ENCODE peak calls at places on chromosome 17, in six cellular contexts. N is IMR-90, Y is A549, W is GM12878, T is K562, P is HepG2. C is an unnamed sample.

GRCh38 chr17:67615736-67616135 is 102.0 kb upstream of the NOL11 start:
- DNase-seq in N (no peak), P (no peak), T (no peak), Y (no peak), W (no peak), C (no peak)

GRCh38 chr17:77948690-77949114 is 9.8 kb upstream of the TNRC6C start:
- DNase-seq in W (no peak), T (no peak), P (peak), Y (peak), N (peak), C (peak)

GRCh38 chr17:38510424-38511125 is 82.3 kb downstream of the ARHGAP23 start:
- DNase-seq in W (no peak), P (peak), T (peak), Y (no peak), N (no peak), C (peak)

GRCh38 chr17:43983196-43983514 is 21.3 kb upstream of the NAGS start:
- DNase-seq in W (no peak), N (no peak), P (no peak), Y (no peak), T (no peak), C (no peak)

GRCh38 chr17:82938486-82939212 is 98.8 kb upstream of the ZNF750 start:
- DNase-seq in W (no peak), Y (no peak), P (no peak), T (no peak), N (no peak), C (no peak)

GRCh38 chr17:71632328-71632727 is 488.5 kb upstream of the SOX9 start:
- DNase-seq in T (no peak), P (no peak), Y (no peak), N (peak), W (no peak), C (no peak)

GRCh38 chr17:62966426-62967110 is 533 bp downstream of the TANC2 start:
- DNase-seq in P (no peak), Y (peak), W (no peak), N (peak), T (peak), C (peak)

GRCh38 chr17:63838586-63839184 is 3.8 kb downstream of the SMARCD2 start:
- DNase-seq in P (no peak), T (no peak), W (no peak), Y (no peak), N (peak), C (no peak)

GRCh38 chr17:27456681-27457404 is 595 bp downstream of the KSR1 start:
- DNase-seq in N (no peak), W (no peak), Y (no peak), P (no peak), T (no peak), C (no peak)

GRCh38 chr17:16923904-16924700 is 47.8 kb downstream of the TNFRSF13B start:
- DNase-seq in W (no peak), T (no peak), N (no peak), P (no peak), Y (no peak), C (no peak)

GRCh38 chr17:62703269-62703775 is 75.9 kb downstream of the MRC2 start:
- DNase-seq in T (no peak), P (no peak), Y (peak), N (peak), W (no peak), C (no peak)

GRCh38 chr17:9022553-9023388 is 1.5 kb downstream of the NTN1 start:
- DNase-seq in P (no peak), W (no peak), T (no peak), Y (no peak), N (no peak), C (no peak)

GRCh38 chr17:45730192-45730591 is 53.9 kb upstream of the CRHR1 start:
- DNase-seq in N (no peak), Y (no peak), T (no peak), P (no peak), W (no peak), C (no peak)

GRCh38 chr17:37410357-37410756 is 3.7 kb downstream of the TADA2A start:
- DNase-seq in N (peak), P (no peak), Y (no peak), W (no peak), T (no peak), C (no peak)

GRCh38 chr17:51611585-51611984 is 351.2 kb downstream of the UTP18 start:
- DNase-seq in W (no peak), P (no peak), N (no peak), T (no peak), Y (no peak), C (no peak)

GRCh38 chr17:60573139-60573975 is 26.6 kb upstream of the PPM1D start:
- DNase-seq in P (peak), W (no peak), Y (no peak), N (peak), T (no peak), C (no peak)

GRCh38 chr17:42288078-42288984 is at the start of gene STAT5A:
- DNase-seq in Y (peak), N (peak), W (no peak), P (peak), T (peak), C (no peak)

GRCh38 chr17:59311051-59311468 is 20.4 kb upstream of the YPEL2 start:
- DNase-seq in W (peak), P (peak), Y (peak), N (peak), T (peak), C (peak)

GRCh38 chr17:67260051-67260987 is 15.3 kb upstream of the HELZ start:
- DNase-seq in W (no peak), T (no peak), Y (no peak), P (peak), N (peak), C (no peak)

GRCh38 chr17:1645207-1646171 is at the start of gene SCARF1:
- DNase-seq in P (no peak), Y (no peak), N (no peak), W (no peak), T (no peak), C (no peak)

GRCh38 chr17:78680436-78680835 is 101.6 kb downstream of the CYTH1 start:
- DNase-seq in N (no peak), Y (no peak), T (no peak), P (no peak), W (no peak), C (no peak)

GRCh38 chr17:35700157-35700556 is 31.3 kb upstream of the RASL10B start:
- DNase-seq in P (no peak), T (no peak), N (peak), W (no peak), Y (no peak), C (no peak)

GRCh38 chr17:43858201-43858600 is 11.2 kb downstream of the CD300LG start:
- DNase-seq in Y (no peak), T (no peak), N (no peak), P (no peak), W (no peak), C (no peak)

GRCh38 chr17:19306160-19307111 is 56.1 kb downstream of the B9D1 start:
- DNase-seq in T (no peak), N (no peak), W (peak), P (peak), Y (no peak), C (no peak)

GRCh38 chr17:5042152-5043022 is 7.2 kb upstream of the SLC52A1 start:
- DNase-seq in P (no peak), T (peak), Y (no peak), W (no peak), N (no peak), C (no peak)

GRCh38 chr17:45256114-45256966 is 5.6 kb downstream of the SPATA32 start:
- DNase-seq in N (no peak), W (no peak), P (no peak), Y (no peak), T (peak), C (no peak)

GRCh38 chr17:74439691-74440567 is 8.0 kb downstream of the GPRC5C start:
- DNase-seq in Y (no peak), T (no peak), N (no peak), W (no peak), P (no peak), C (no peak)

GRCh38 chr17:13592427-13592826 is 9.3 kb downstream of the HS3ST3A1 start:
- DNase-seq in P (no peak), Y (no peak), W (no peak), N (peak), T (no peak), C (no peak)

GRCh38 chr17:15894258-15894657 is 50.7 kb upstream of the ADORA2B start:
- DNase-seq in Y (no peak), P (no peak), W (no peak), T (no peak), N (no peak), C (no peak)

GRCh38 chr17:44558349-44559287 is 1.3 kb downstream of the FZD2 start:
- DNase-seq in W (no peak), Y (no peak), P (no peak), N (peak), T (no peak), C (no peak)

GRCh38 chr17:82936768-82937171 is 96.9 kb upstream of the ZNF750 start:
- DNase-seq in Y (no peak), W (no peak), T (no peak), N (no peak), P (no peak), C (no peak)

GRCh38 chr17:42155614-42156045 is 841 bp upstream of the RAB5C start:
- DNase-seq in T (no peak), Y (no peak), N (no peak), P (no peak), W (no peak), C (no peak)

GRCh38 chr17:61205931-61206330 is 193.7 kb upstream of the TBX2 start:
- DNase-seq in Y (no peak), T (no peak), W (no peak), P (no peak), N (peak), C (no peak)

GRCh38 chr17:41717408-41718286 is 5.5 kb downstream of the GAST start:
- DNase-seq in P (no peak), W (no peak), N (peak), Y (no peak), T (no peak), C (no peak)

GRCh38 chr17:34133350-34133749 is 121.7 kb upstream of the CCL2 start:
- DNase-seq in N (no peak), T (no peak), W (no peak), P (no peak), Y (no peak), C (no peak)

GRCh38 chr17:16378631-16379282 is 2.1 kb upstream of the UBB start:
- DNase-seq in P (no peak), W (no peak), Y (peak), N (no peak), T (peak), C (no peak)

GRCh38 chr17:61407211-61407911 is 7.7 kb downstream of the TBX2 start:
- DNase-seq in W (no peak), N (peak), P (no peak), Y (no peak), T (no peak), C (no peak)

GRCh38 chr17:81859906-81860755 is at the start of gene P4HB:
- DNase-seq in N (no peak), P (no peak), W (no peak), Y (no peak), T (no peak), C (peak)
- TF ChIP-seq BHLHE40 in N (no peak), P (no peak), W (no peak), Y (no peak), T (no peak), C (no peak)

GRCh38 chr17:80429356-80430275 is 14.6 kb downstream of the ENDOV start:
- DNase-seq in P (no peak), Y (no peak), T (no peak), N (no peak), W (no peak), C (no peak)

GRCh38 chr17:80428796-80429195 is 13.8 kb downstream of the ENDOV start:
- DNase-seq in N (no peak), W (no peak), Y (no peak), P (no peak), T (no peak), C (no peak)

GRCh38 chr17:80427366-80428282 is 12.7 kb downstream of the ENDOV start:
- DNase-seq in T (no peak), P (no peak), W (no peak), N (no peak), Y (no peak), C (no peak)

GRCh38 chr17:80426671-80427326 is 11.8 kb downstream of the ENDOV start:
- DNase-seq in T (peak), P (peak), N (peak), Y (peak), W (peak), C (peak)

GRCh38 chr17:80428363-80428762 is 13.4 kb downstream of the ENDOV start:
- DNase-seq in P (no peak), T (no peak), Y (no peak), N (no peak), W (no peak), C (no peak)
- TF ChIP-seq BHLHE40 in P (no peak), T (no peak), Y (no peak), N (no peak), W (no peak), C (no peak)

GRCh38 chr17:76382305-76382802 is 2.1 kb upstream of the SPHK1 start:
- DNase-seq in N (peak), P (peak), Y (no peak), W (no peak), T (no peak), C (no peak)
- TF ChIP-seq BHLHE40 in N (no peak), P (peak), Y (no peak), W (no peak), T (no peak), C (no peak)

DNA sequence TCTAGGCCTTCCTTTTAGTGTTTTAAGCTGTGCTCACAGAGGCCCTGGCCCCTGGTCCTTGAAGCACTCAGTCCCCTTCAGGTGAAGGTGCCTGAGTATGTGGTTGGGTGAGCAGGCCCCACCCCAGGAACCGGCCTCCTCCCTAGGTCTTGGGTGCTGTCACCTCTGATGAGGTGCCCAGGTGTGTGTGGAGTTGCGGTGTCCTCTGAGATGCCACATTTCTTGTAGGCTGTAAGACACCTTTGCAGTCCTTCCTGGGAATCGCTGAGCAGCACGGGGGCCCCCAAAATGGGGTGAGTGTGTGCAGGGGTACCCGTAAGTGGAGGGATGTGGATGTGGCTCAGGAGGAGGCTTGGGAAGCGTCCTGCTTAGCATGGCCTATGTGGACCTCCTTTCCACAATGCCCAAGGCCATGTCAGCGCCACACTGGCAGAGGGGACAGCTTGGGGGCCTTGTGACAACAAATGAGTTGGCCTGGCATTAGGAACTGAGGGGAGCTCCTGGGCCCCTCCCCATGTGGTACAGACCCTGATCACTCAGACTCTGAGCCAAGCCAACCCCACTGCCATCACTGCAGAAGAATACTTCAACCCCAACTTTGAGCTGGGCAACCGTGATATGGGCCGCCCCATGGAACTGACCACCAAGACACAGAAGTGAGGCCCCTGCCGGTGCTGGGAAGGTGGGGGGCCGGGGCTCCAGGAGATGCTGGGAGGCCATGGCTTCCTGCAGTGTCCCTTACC is 11.2 kb downstream of the CORO6 start:
- DNase-seq in P (no peak), N (no peak), Y (no peak), W (no peak), T (no peak), C (no peak)
- TF ChIP-seq BHLHE40 in P (no peak), N (no peak), Y (no peak), W (no peak), T (no peak), C (no peak)

DNA sequence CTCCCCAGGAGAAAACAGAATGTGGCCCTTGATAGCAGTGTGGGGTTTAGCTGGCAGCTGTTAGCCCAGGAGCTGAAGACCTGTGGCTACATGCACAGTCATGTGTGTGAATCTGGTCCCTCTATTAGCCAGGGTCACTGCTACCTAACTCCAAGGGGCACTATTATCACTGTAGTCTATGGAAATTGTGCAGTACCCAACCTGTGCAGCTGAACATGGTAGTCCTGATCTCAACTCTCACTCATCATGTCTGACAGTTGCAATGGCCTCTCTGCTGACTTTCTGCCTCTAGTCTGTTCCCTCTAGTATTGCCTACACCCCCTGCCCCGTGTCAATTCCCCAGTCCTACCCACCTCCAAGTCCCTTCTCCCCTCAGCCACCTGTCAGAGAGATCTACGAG is 67.4 kb downstream of the RAB11FIP4 start:
- DNase-seq in P (no peak), N (no peak), T (no peak), Y (no peak), W (no peak), C (no peak)
- TF ChIP-seq BHLHE40 in P (no peak), N (no peak), T (no peak), Y (no peak), W (no peak), C (no peak)

DNA sequence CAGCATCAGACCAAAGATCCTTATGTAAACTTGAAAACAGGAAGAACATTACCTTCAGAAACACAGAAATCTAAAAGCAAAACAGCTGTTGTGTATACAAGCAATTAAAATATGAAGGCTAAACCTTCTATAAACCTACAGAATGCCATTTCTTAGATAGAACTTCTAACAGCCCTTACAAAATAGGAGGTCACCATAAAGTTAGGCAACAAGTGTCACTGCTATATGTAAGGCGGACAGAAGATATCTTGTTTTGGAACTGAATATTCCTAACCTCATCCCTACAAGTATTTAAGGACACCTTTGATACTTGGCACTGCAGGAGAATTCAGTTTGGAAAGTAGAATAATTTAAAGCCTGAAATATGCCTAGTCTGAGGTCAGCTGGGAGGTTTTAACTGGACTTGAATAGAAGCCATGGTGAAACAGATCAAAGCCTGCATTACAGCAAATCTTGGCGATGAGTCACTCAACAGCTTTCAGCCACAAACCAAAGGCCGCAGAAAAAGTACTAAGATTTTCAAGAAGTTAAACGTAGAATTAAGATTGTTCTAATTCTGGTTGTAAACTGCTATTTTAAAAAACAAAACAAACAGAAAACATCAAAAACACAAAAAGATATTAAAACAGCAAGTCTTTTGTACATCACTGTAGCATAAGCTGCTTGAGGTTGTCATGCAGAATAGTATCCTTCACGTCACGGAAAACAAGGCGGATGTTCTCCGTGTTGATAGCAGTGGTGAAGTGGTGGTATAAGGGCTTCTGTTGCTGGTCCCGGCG is 42.7 kb downstream of the GNA13 start:
- DNase-seq in W (no peak), T (no peak), N (peak), Y (no peak), P (peak), C (no peak)
- TF ChIP-seq BHLHE40 in W (peak), T (no peak), N (no peak), Y (no peak), P (no peak), C (no peak)

GRCh38 chr17:40541873-40542561 is 23.3 kb downstream of the CCR7 start:
- DNase-seq in Y (no peak), N (no peak), W (no peak), T (no peak), P (no peak), C (no peak)

GRCh38 chr17:40538936-40539705 is 26.2 kb downstream of the CCR7 start:
- DNase-seq in P (no peak), T (no peak), W (no peak), N (no peak), Y (no peak), C (no peak)

GRCh38 chr17:40541060-40541872 is 24.0 kb downstream of the CCR7 start:
- DNase-seq in T (no peak), Y (no peak), W (no peak), P (peak), N (no peak), C (no peak)

GRCh38 chr17:40539711-40540411 is 25.4 kb downstream of the CCR7 start:
- DNase-seq in Y (no peak), T (no peak), W (no peak), P (no peak), N (no peak), C (no peak)

DNA sequence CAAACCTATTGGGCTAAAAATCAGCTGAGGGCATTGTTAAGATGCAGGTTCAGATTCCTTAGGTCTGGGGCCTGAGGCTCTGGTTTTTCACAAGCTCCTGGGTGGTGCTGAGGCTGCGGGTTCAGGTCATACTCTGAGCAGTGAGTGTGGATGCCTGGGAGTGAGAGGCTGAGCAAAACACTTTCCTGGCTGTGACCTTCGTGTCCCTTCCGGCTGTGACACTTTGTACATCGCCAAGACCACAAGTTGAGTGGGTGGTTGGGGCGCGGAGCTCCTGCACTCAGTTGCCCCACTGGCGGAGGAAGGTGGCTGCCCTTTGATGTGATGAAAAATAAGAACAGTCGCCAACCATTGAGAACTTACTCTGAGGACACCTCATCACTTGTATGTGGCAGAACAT is 24.8 kb downstream of the CCR7 start:
- DNase-seq in Y (no peak), P (no peak), W (no peak), T (no peak), N (no peak), C (no peak)
- TF ChIP-seq BHLHE40 in Y (no peak), P (no peak), W (no peak), T (no peak), N (no peak), C (no peak)

GRCh38 chr17:50183439-50184001 is 17.7 kb downstream of the SGCA start:
- DNase-seq in N (peak), P (no peak), W (no peak), Y (no peak), T (no peak), C (no peak)
- TF ChIP-seq BHLHE40 in N (peak), P (no peak), W (peak), Y (no peak), T (no peak), C (no peak)